ENCODE peak calls at places on chromosomes 1 and 21, in nine cellular contexts. One of them, this sample, is unnamed.

GRCh38 chr1:245686446-245687030 is 531.8 kb downstream of the KIF26B start:
- DNase-seq in pulmonary artery endothelial cell: no peak
- DNase-seq in HS-5: no peak
- DNase-seq in psoas muscle: no peak
- DNase-seq in KBM-7: no peak
- DNase-seq in epithelial cell of esophagus: no peak
- DNase-seq in fibroblast of mammary gland: no peak
- DNase-seq in B cell: no peak
- DNase-seq in neural progenitor cell: no peak
- DNase-seq in this sample: no peak

GRCh38 chr1:181318022-181318857 is 165.1 kb upstream of the CACNA1E start:
- DNase-seq in pulmonary artery endothelial cell: no peak
- DNase-seq in KBM-7: no peak
- DNase-seq in epithelial cell of esophagus: peak
- DNase-seq in B cell: no peak
- DNase-seq in neural progenitor cell: peak
- DNase-seq in fibroblast of mammary gland: no peak
- DNase-seq in HS-5: no peak
- DNase-seq in psoas muscle: no peak
- DNase-seq in this sample: no peak

GRCh38 chr1:117017062-117017461 is 15.5 kb downstream of the CD101 start:
- DNase-seq in fibroblast of mammary gland: no peak
- DNase-seq in psoas muscle: no peak
- DNase-seq in epithelial cell of esophagus: no peak
- DNase-seq in pulmonary artery endothelial cell: no peak
- DNase-seq in neural progenitor cell: no peak
- DNase-seq in B cell: no peak
- DNase-seq in KBM-7: no peak
- DNase-seq in HS-5: no peak
- DNase-seq in this sample: no peak

GRCh38 chr21:39208624-39209333 is 25.5 kb upstream of the PSMG1 start:
- DNase-seq in epithelial cell of esophagus: no peak
- DNase-seq in HS-5: no peak
- DNase-seq in B cell: no peak
- DNase-seq in fibroblast of mammary gland: no peak
- DNase-seq in neural progenitor cell: no peak
- DNase-seq in psoas muscle: no peak
- DNase-seq in KBM-7: peak
- DNase-seq in pulmonary artery endothelial cell: no peak
- DNase-seq in this sample: no peak

GRCh38 chr1:12063141-12064072 is at the start of gene TNFRSF8:
- DNase-seq in KBM-7: peak
- DNase-seq in fibroblast of mammary gland: peak
- DNase-seq in epithelial cell of esophagus: peak
- DNase-seq in psoas muscle: no peak
- DNase-seq in B cell: peak
- DNase-seq in pulmonary artery endothelial cell: no peak
- DNase-seq in HS-5: no peak
- DNase-seq in neural progenitor cell: peak
- DNase-seq in this sample: no peak

GRCh38 chr1:212640223-212640885 is 31.8 kb downstream of the ATF3 start:
- DNase-seq in epithelial cell of esophagus: no peak
- DNase-seq in fibroblast of mammary gland: no peak
- DNase-seq in psoas muscle: no peak
- DNase-seq in pulmonary artery endothelial cell: no peak
- DNase-seq in B cell: no peak
- DNase-seq in HS-5: no peak
- DNase-seq in KBM-7: peak
- DNase-seq in neural progenitor cell: no peak
- DNase-seq in this sample: no peak

GRCh38 chr1:32100359-32100758 is 7.5 kb upstream of the KPNA6 start:
- DNase-seq in fibroblast of mammary gland: peak
- DNase-seq in neural progenitor cell: no peak
- DNase-seq in psoas muscle: no peak
- DNase-seq in B cell: no peak
- DNase-seq in epithelial cell of esophagus: no peak
- DNase-seq in pulmonary artery endothelial cell: no peak
- DNase-seq in KBM-7: no peak
- DNase-seq in HS-5: no peak
- DNase-seq in this sample: no peak

GRCh38 chr1:54460346-54460745 is 54.2 kb upstream of the SSBP3 start:
- DNase-seq in pulmonary artery endothelial cell: no peak
- DNase-seq in fibroblast of mammary gland: no peak
- DNase-seq in KBM-7: no peak
- DNase-seq in HS-5: no peak
- DNase-seq in neural progenitor cell: no peak
- DNase-seq in psoas muscle: no peak
- DNase-seq in epithelial cell of esophagus: peak
- DNase-seq in B cell: no peak
- DNase-seq in this sample: no peak

GRCh38 chr1:201254625-201255469 is 28.5 kb upstream of the PKP1 start:
- DNase-seq in psoas muscle: peak
- DNase-seq in KBM-7: peak
- DNase-seq in fibroblast of mammary gland: peak
- DNase-seq in pulmonary artery endothelial cell: no peak
- DNase-seq in epithelial cell of esophagus: peak
- DNase-seq in neural progenitor cell: peak
- DNase-seq in B cell: peak
- DNase-seq in HS-5: no peak
- DNase-seq in this sample: peak

GRCh38 chr1:29806646-29807319 is 570.5 kb downstream of the PTPRU start:
- DNase-seq in epithelial cell of esophagus: no peak
- DNase-seq in neural progenitor cell: peak
- DNase-seq in pulmonary artery endothelial cell: no peak
- DNase-seq in B cell: no peak
- DNase-seq in KBM-7: no peak
- DNase-seq in HS-5: no peak
- DNase-seq in fibroblast of mammary gland: no peak
- DNase-seq in psoas muscle: no peak
- DNase-seq in this sample: no peak

GRCh38 chr21:38930838-38931237 is 125.1 kb downstream of the ETS2 start:
- DNase-seq in fibroblast of mammary gland: peak
- DNase-seq in B cell: no peak
- DNase-seq in pulmonary artery endothelial cell: no peak
- DNase-seq in HS-5: no peak
- DNase-seq in KBM-7: peak
- DNase-seq in psoas muscle: no peak
- DNase-seq in epithelial cell of esophagus: peak
- DNase-seq in neural progenitor cell: no peak
- DNase-seq in this sample: peak

GRCh38 chr1:920506-920905 is 3.2 kb upstream of the SAMD11 start:
- DNase-seq in HS-5: no peak
- DNase-seq in fibroblast of mammary gland: no peak
- DNase-seq in epithelial cell of esophagus: no peak
- DNase-seq in neural progenitor cell: no peak
- DNase-seq in B cell: no peak
- DNase-seq in pulmonary artery endothelial cell: no peak
- DNase-seq in KBM-7: no peak
- DNase-seq in psoas muscle: no peak
- DNase-seq in this sample: no peak

GRCh38 chr1:191343816-191344215 is 814.4 kb upstream of the RGS18 start:
- DNase-seq in pulmonary artery endothelial cell: no peak
- DNase-seq in HS-5: peak
- DNase-seq in neural progenitor cell: no peak
- DNase-seq in B cell: no peak
- DNase-seq in fibroblast of mammary gland: peak
- DNase-seq in KBM-7: no peak
- DNase-seq in psoas muscle: no peak
- DNase-seq in epithelial cell of esophagus: peak
- DNase-seq in this sample: no peak

GRCh38 chr1:223087231-223087990 is 55.6 kb downstream of the TLR5 start:
- DNase-seq in psoas muscle: no peak
- DNase-seq in epithelial cell of esophagus: no peak
- DNase-seq in neural progenitor cell: no peak
- DNase-seq in pulmonary artery endothelial cell: no peak
- DNase-seq in KBM-7: no peak
- DNase-seq in fibroblast of mammary gland: no peak
- DNase-seq in HS-5: no peak
- DNase-seq in B cell: no peak
- DNase-seq in this sample: no peak

GRCh38 chr1:31434979-31435378 is 22.0 kb downstream of the SERINC2 start:
- DNase-seq in B cell: no peak
- DNase-seq in pulmonary artery endothelial cell: no peak
- DNase-seq in epithelial cell of esophagus: peak
- DNase-seq in HS-5: no peak
- DNase-seq in neural progenitor cell: no peak
- DNase-seq in psoas muscle: no peak
- DNase-seq in fibroblast of mammary gland: no peak
- DNase-seq in KBM-7: no peak
- DNase-seq in this sample: no peak

GRCh38 chr1:59947047-59947938 is 20.7 kb upstream of the CYP2J2 start:
- DNase-seq in B cell: peak
- DNase-seq in pulmonary artery endothelial cell: no peak
- DNase-seq in HS-5: no peak
- DNase-seq in psoas muscle: peak
- DNase-seq in fibroblast of mammary gland: peak
- DNase-seq in epithelial cell of esophagus: peak
- DNase-seq in neural progenitor cell: peak
- DNase-seq in KBM-7: peak
- DNase-seq in this sample: peak

GRCh38 chr1:24364605-24364974 is 45.4 kb downstream of the GRHL3 start:
- DNase-seq in KBM-7: no peak
- DNase-seq in epithelial cell of esophagus: no peak
- DNase-seq in neural progenitor cell: peak
- DNase-seq in B cell: no peak
- DNase-seq in psoas muscle: no peak
- DNase-seq in HS-5: no peak
- DNase-seq in pulmonary artery endothelial cell: no peak
- DNase-seq in fibroblast of mammary gland: peak
- DNase-seq in this sample: peak

GRCh38 chr1:78052685-78053433 is 7.1 kb downstream of the GIPC2 start:
- DNase-seq in neural progenitor cell: no peak
- DNase-seq in pulmonary artery endothelial cell: no peak
- DNase-seq in HS-5: no peak
- DNase-seq in epithelial cell of esophagus: no peak
- DNase-seq in KBM-7: no peak
- DNase-seq in B cell: no peak
- DNase-seq in psoas muscle: no peak
- DNase-seq in fibroblast of mammary gland: no peak
- DNase-seq in this sample: no peak

GRCh38 chr1:3355894-3356826 is 98.3 kb upstream of the ARHGEF16 start:
- DNase-seq in HS-5: no peak
- DNase-seq in pulmonary artery endothelial cell: no peak
- DNase-seq in neural progenitor cell: no peak
- DNase-seq in epithelial cell of esophagus: no peak
- DNase-seq in B cell: no peak
- DNase-seq in psoas muscle: no peak
- DNase-seq in KBM-7: no peak
- DNase-seq in fibroblast of mammary gland: no peak
- DNase-seq in this sample: no peak

GRCh38 chr1:34656706-34657105 is 98.1 kb upstream of the GJB5 start:
- DNase-seq in epithelial cell of esophagus: no peak
- DNase-seq in HS-5: no peak
- DNase-seq in fibroblast of mammary gland: no peak
- DNase-seq in KBM-7: no peak
- DNase-seq in neural progenitor cell: peak
- DNase-seq in pulmonary artery endothelial cell: no peak
- DNase-seq in B cell: no peak
- DNase-seq in psoas muscle: no peak
- DNase-seq in this sample: no peak

GRCh38 chr1:78092686-78093085 is 46.9 kb downstream of the GIPC2 start:
- DNase-seq in pulmonary artery endothelial cell: no peak
- DNase-seq in KBM-7: no peak
- DNase-seq in neural progenitor cell: no peak
- DNase-seq in fibroblast of mammary gland: peak
- DNase-seq in psoas muscle: no peak
- DNase-seq in HS-5: no peak
- DNase-seq in B cell: no peak
- DNase-seq in epithelial cell of esophagus: peak
- DNase-seq in this sample: peak

GRCh38 chr1:156146006-156146748 is 7.2 kb upstream of the SEMA4A start:
- DNase-seq in KBM-7: peak
- DNase-seq in fibroblast of mammary gland: peak
- DNase-seq in pulmonary artery endothelial cell: peak
- DNase-seq in HS-5: peak
- DNase-seq in B cell: peak
- DNase-seq in psoas muscle: peak
- DNase-seq in epithelial cell of esophagus: peak
- DNase-seq in neural progenitor cell: peak
- DNase-seq in this sample: peak

GRCh38 chr1:9785406-9785805 is 38.4 kb downstream of the CLSTN1 start:
- DNase-seq in KBM-7: no peak
- DNase-seq in B cell: no peak
- DNase-seq in fibroblast of mammary gland: no peak
- DNase-seq in HS-5: no peak
- DNase-seq in neural progenitor cell: no peak
- DNase-seq in psoas muscle: no peak
- DNase-seq in pulmonary artery endothelial cell: no peak
- DNase-seq in epithelial cell of esophagus: no peak
- DNase-seq in this sample: peak

GRCh38 chr21:33849839-33850238 is 65.8 kb downstream of the ATP5PO start:
- DNase-seq in epithelial cell of esophagus: no peak
- DNase-seq in pulmonary artery endothelial cell: no peak
- DNase-seq in psoas muscle: no peak
- DNase-seq in HS-5: no peak
- DNase-seq in B cell: no peak
- DNase-seq in fibroblast of mammary gland: no peak
- DNase-seq in KBM-7: no peak
- DNase-seq in neural progenitor cell: no peak
- DNase-seq in this sample: no peak

GRCh38 chr1:178417858-178418257 is 78.9 kb downstream of the CLEC20A start:
- DNase-seq in epithelial cell of esophagus: peak
- DNase-seq in fibroblast of mammary gland: peak
- DNase-seq in psoas muscle: no peak
- DNase-seq in KBM-7: no peak
- DNase-seq in B cell: no peak
- DNase-seq in HS-5: peak
- DNase-seq in pulmonary artery endothelial cell: no peak
- DNase-seq in neural progenitor cell: no peak
- DNase-seq in this sample: peak

GRCh38 chr1:37914719-37915483 is 32.0 kb downstream of the INPP5B start:
- DNase-seq in psoas muscle: no peak
- DNase-seq in B cell: no peak
- DNase-seq in KBM-7: no peak
- DNase-seq in epithelial cell of esophagus: no peak
- DNase-seq in pulmonary artery endothelial cell: no peak
- DNase-seq in neural progenitor cell: no peak
- DNase-seq in fibroblast of mammary gland: no peak
- DNase-seq in HS-5: no peak
- DNase-seq in this sample: no peak

GRCh38 chr1:119631433-119632102 is 16.5 kb downstream of the ZNF697 start:
- DNase-seq in pulmonary artery endothelial cell: peak
- DNase-seq in KBM-7: peak
- DNase-seq in neural progenitor cell: peak
- DNase-seq in epithelial cell of esophagus: peak
- DNase-seq in HS-5: no peak
- DNase-seq in psoas muscle: peak
- DNase-seq in fibroblast of mammary gland: peak
- DNase-seq in B cell: no peak
- DNase-seq in this sample: peak

GRCh38 chr1:85454214-85454613 is 10.7 kb downstream of the DDAH1 start:
- DNase-seq in psoas muscle: no peak
- DNase-seq in pulmonary artery endothelial cell: no peak
- DNase-seq in fibroblast of mammary gland: no peak
- DNase-seq in B cell: no peak
- DNase-seq in KBM-7: no peak
- DNase-seq in epithelial cell of esophagus: no peak
- DNase-seq in HS-5: no peak
- DNase-seq in neural progenitor cell: no peak
- DNase-seq in this sample: no peak

GRCh38 chr1:181674617-181675016 is 191.3 kb downstream of the CACNA1E start:
- DNase-seq in neural progenitor cell: no peak
- DNase-seq in fibroblast of mammary gland: no peak
- DNase-seq in KBM-7: no peak
- DNase-seq in psoas muscle: no peak
- DNase-seq in pulmonary artery endothelial cell: no peak
- DNase-seq in epithelial cell of esophagus: no peak
- DNase-seq in HS-5: no peak
- DNase-seq in B cell: no peak
- DNase-seq in this sample: no peak

GRCh38 chr1:67060811-67061218 is 6.9 kb upstream of the SLC35D1 start:
- DNase-seq in fibroblast of mammary gland: peak
- DNase-seq in neural progenitor cell: no peak
- DNase-seq in B cell: no peak
- DNase-seq in epithelial cell of esophagus: peak
- DNase-seq in pulmonary artery endothelial cell: no peak
- DNase-seq in psoas muscle: peak
- DNase-seq in HS-5: peak
- DNase-seq in KBM-7: no peak
- DNase-seq in this sample: peak

GRCh38 chr21:31612889-31613785 is 46.4 kb upstream of the SOD1 start:
- DNase-seq in fibroblast of mammary gland: peak
- DNase-seq in B cell: no peak
- DNase-seq in neural progenitor cell: peak
- DNase-seq in psoas muscle: no peak
- DNase-seq in epithelial cell of esophagus: peak
- DNase-seq in KBM-7: peak
- DNase-seq in pulmonary artery endothelial cell: no peak
- DNase-seq in HS-5: peak
- DNase-seq in this sample: peak

This sample was measured in RPMI7951.